ENCODE peak calls at places on chromosomes 3 and 15, in six cellular contexts. N is RWPE2; M is activated CD4-positive, alpha-beta T cell treated with anti-CD3 and anti-CD28 coated beads, Interleukin-2, amount 10 ng/mL, durations not matched to agents 7 days and 5 days; D is activated T-helper 1 cell treated with Interleukin-2 at 50 U/mL for 16 hours; E is stromal cell of bone marrow; X is aorta. F is an unnamed sample.

GRCh38 chr3:172892158-172892557 is 141.6 kb downstream of the ECT2 start:
- DNase-seq in N (no peak), X (no peak), D (no peak), M (no peak), E (peak), F (no peak)

GRCh38 chr15:75577401-75578205 is 1.5 kb downstream of the PTPN9 start:
- DNase-seq in X (no peak), M (no peak), N (no peak), D (no peak), E (no peak), F (no peak)

GRCh38 chr15:89399390-89400120 is 64.9 kb upstream of the POLG start:
- DNase-seq in N (no peak), E (no peak), M (no peak), X (peak), D (no peak), F (peak)

GRCh38 chr3:123791898-123792297 is 92.2 kb downstream of the MYLK start:
- DNase-seq in M (no peak), N (no peak), D (no peak), E (no peak), X (no peak), F (no peak)

GRCh38 chr3:127454968-127455367 is 135.6 kb downstream of the TPRA1 start:
- DNase-seq in D (no peak), M (no peak), X (peak), E (no peak), N (peak), F (no peak)

GRCh38 chr3:153166206-153166605 is 4.2 kb downstream of the RAP2B start:
- DNase-seq in E (no peak), D (no peak), N (no peak), X (no peak), M (peak), F (no peak)

GRCh38 chr3:57852896-57853295 is 96.8 kb downstream of the SLMAP start:
- DNase-seq in N (no peak), D (no peak), E (no peak), M (no peak), X (no peak), F (no peak)

GRCh38 chr15:39239562-39239961 is 341.3 kb upstream of the THBS1 start:
- DNase-seq in E (no peak), D (no peak), N (no peak), M (no peak), X (no peak), F (no peak)

GRCh38 chr15:96347181-96348111 is 16.9 kb downstream of the NR2F2 start:
- DNase-seq in E (no peak), D (no peak), N (no peak), M (no peak), X (peak), F (no peak)

GRCh38 chr15:36106640-36107335 is 472.6 kb upstream of the CDIN1 start:
- DNase-seq in D (no peak), N (no peak), M (no peak), X (no peak), E (no peak), F (no peak)

GRCh38 chr15:65580287-65580686 is 30.6 kb downstream of the INTS14 start:
- DNase-seq in E (peak), D (no peak), M (no peak), N (no peak), X (no peak), F (no peak)

GRCh38 chr15:36458406-36458805 is 121.0 kb upstream of the CDIN1 start:
- DNase-seq in M (no peak), X (no peak), E (no peak), N (no peak), D (no peak), F (no peak)

GRCh38 chr15:68211656-68212320 is 6.7 kb upstream of the CALML4 start:
- DNase-seq in M (no peak), X (peak), N (peak), E (no peak), D (no peak), F (no peak)

GRCh38 chr3:41900265-41900664 is 61.6 kb downstream of the ULK4 start:
- DNase-seq in E (peak), N (no peak), D (no peak), X (no peak), M (no peak), F (no peak)

GRCh38 chr15:62900071-62900812 is 142.3 kb upstream of the TPM1 start:
- DNase-seq in E (no peak), X (no peak), N (no peak), M (no peak), D (no peak), F (no peak)

GRCh38 chr3:156332304-156332703 is 211.9 kb downstream of the KCNAB1 start:
- DNase-seq in X (no peak), D (no peak), N (no peak), E (no peak), M (no peak), F (no peak)

GRCh38 chr3:59135091-59135490 is 85.3 kb upstream of the CFAP20DC start:
- DNase-seq in N (no peak), E (no peak), X (no peak), D (no peak), M (no peak), F (no peak)

GRCh38 chr15:89107984-89108383 is 19.7 kb downstream of the ABHD2 start:
- DNase-seq in X (no peak), E (no peak), M (no peak), N (no peak), D (no peak), F (no peak)

GRCh38 chr15:33934896-33935295 is 33.4 kb upstream of the CHRM5 start:
- DNase-seq in M (no peak), E (peak), X (no peak), D (no peak), N (no peak), F (no peak)

GRCh38 chr3:114155370-114155821 is 23.5 kb downstream of the DRD3 start:
- DNase-seq in E (no peak), D (no peak), N (no peak), M (peak), X (no peak), F (no peak)

GRCh38 chr3:127222664-127223063 is 29.7 kb downstream of the PRR23E start:
- DNase-seq in M (no peak), E (no peak), X (no peak), N (no peak), D (no peak), F (no peak)

GRCh38 chr15:32909431-32909830 is 191.6 kb downstream of the GREM1 start:
- DNase-seq in M (no peak), X (no peak), D (no peak), N (no peak), E (peak), F (no peak)

GRCh38 chr15:78651007-78651406 is 10.0 kb upstream of the CHRNB4 start:
- DNase-seq in M (no peak), E (no peak), D (no peak), X (no peak), N (no peak), F (no peak)

GRCh38 chr15:63405159-63405558 is 23.5 kb upstream of the CA12 start:
- DNase-seq in D (no peak), M (no peak), X (no peak), E (no peak), N (no peak), F (no peak)

F was measured in MM.1S.